ENCODE peak calls at places on chromosomes 3 and 15, in seven cellular contexts. V is ovary, N is HepG2, T is H1, O is sigmoid colon, K is tibial nerve, H is A549. P is an unnamed sample.

GRCh38 chr3:135622215-135622614 is 343.3 kb upstream of the PPP2R3A start:
- DNase-seq in N (no peak), V (no peak), K (no peak), O (no peak), T (no peak), H (no peak), P (no peak)

GRCh38 chr3:64030741-64031140 is 7.4 kb upstream of the PSMD6 start:
- DNase-seq in V (peak; percentile 85), T (peak; percentile 89), H (peak; percentile 88), O (peak; percentile 82), K (peak; percentile 19), N (peak; percentile 49), P (peak; percentile 79)

GRCh38 chr3:118075873-118076272 is 958.8 kb downstream of the IGSF11 start:
- DNase-seq in K (no peak), O (no peak), H (no peak), N (no peak), T (no peak), V (no peak), P (no peak)

GRCh38 chr3:195806211-195806915 is 5.4 kb downstream of the MUC4 start:
- DNase-seq in N (no peak), H (no peak), K (no peak), V (no peak), O (peak; percentile 50), T (no peak), P (no peak)

GRCh38 chr3:5017953-5018531 is 38.8 kb downstream of the BHLHE40 start:
- DNase-seq in O (peak; percentile 83), N (no peak), V (no peak), K (peak; percentile 67), T (no peak), H (peak; percentile 86), P (peak; percentile 84)

GRCh38 chr15:91559066-91559465 is 294.4 kb upstream of the SLCO3A1 start:
- DNase-seq in V (no peak), O (no peak), N (peak; percentile 9), T (no peak), H (no peak), K (no peak), P (no peak)

GRCh38 chr3:190586631-190587000 is 72.7 kb downstream of the IL1RAP start:
- DNase-seq in T (no peak), V (no peak), O (no peak), K (no peak), N (no peak), H (peak; percentile 51), P (no peak)

GRCh38 chr3:170869645-170870593 is at the start of gene RPL22L1:
- DNase-seq in T (peak; percentile 90), O (peak; percentile 97), V (peak; percentile 95), K (peak; percentile 91), N (peak; percentile 90), H (peak; percentile 94), P (peak; percentile 96)

GRCh38 chr15:27878841-27879240 is 220.3 kb downstream of the OCA2 start:
- DNase-seq in K (no peak), O (no peak), V (no peak), H (no peak), T (no peak), N (no peak), P (no peak)

GRCh38 chr15:70826634-70827033 is 27.3 kb downstream of the LARP6 start:
- DNase-seq in N (peak; percentile 27), O (peak; percentile 80), T (no peak), V (no peak), H (peak; percentile 78), K (peak; percentile 53), P (peak; percentile 24)

GRCh38 chr3:189132125-189132744 is 39.5 kb upstream of the TPRG1 start:
- DNase-seq in N (peak; percentile 65), O (peak; percentile 70), H (peak; percentile 22), T (no peak), K (no peak), V (no peak), P (peak; percentile 59)

GRCh38 chr15:41476416-41477048 is 17.1 kb upstream of the ITPKA start:
- DNase-seq in O (no peak), T (no peak), N (no peak), K (no peak), V (no peak), H (no peak), P (no peak)

GRCh38 chr15:61205427-61205826 is 23.7 kb downstream of the RORA start:
- DNase-seq in V (peak; percentile 42), H (no peak), N (no peak), O (no peak), K (no peak), T (no peak), P (no peak)

GRCh38 chr3:40309925-40310635 is 573 bp downstream of the EIF1B start:
- DNase-seq in O (peak; percentile 76), V (peak; percentile 88), H (peak; percentile 5), T (peak; percentile 76), N (peak; percentile 35), K (no peak), P (peak; percentile 40)

GRCh38 chr3:119146578-119147375 is 812 bp downstream of the TEX55 start:
- DNase-seq in N (no peak), H (no peak), O (no peak), K (no peak), T (no peak), V (no peak), P (no peak)

GRCh38 chr3:24258260-24258659 is 236.4 kb downstream of the THRB start:
- DNase-seq in O (no peak), T (no peak), K (no peak), H (no peak), N (no peak), V (no peak), P (no peak)

GRCh38 chr3:116135462-116135861 is 309.8 kb downstream of the LSAMP start:
- DNase-seq in H (no peak), O (peak; percentile 89), T (no peak), N (no peak), K (no peak), V (no peak), P (peak; percentile 14)

GRCh38 chr15:52466716-52467115 is 62.0 kb downstream of the MYO5A start:
- DNase-seq in N (no peak), O (no peak), T (no peak), V (no peak), K (no peak), H (no peak), P (no peak)

GRCh38 chr3:184777566-184778356 is 34.2 kb upstream of the VPS8 start:
- DNase-seq in N (peak; percentile 83), O (peak; percentile 96), K (peak; percentile 91), V (peak; percentile 86), T (peak; percentile 86), H (peak; percentile 91), P (peak; percentile 94)

GRCh38 chr15:72319360-72319984 is 485 bp downstream of the CELF6 start:
- DNase-seq in O (peak; percentile 68), K (no peak), N (no peak), H (peak; percentile 62), T (peak; percentile 90), V (peak; percentile 85), P (peak; percentile 58)

GRCh38 chr15:72315706-72316370 is 4.1 kb downstream of the CELF6 start:
- DNase-seq in T (peak; percentile 23), N (no peak), V (no peak), H (no peak), O (no peak), K (no peak), P (no peak)

GRCh38 chr15:72323752-72324151 is 3.8 kb upstream of the CELF6 start:
- DNase-seq in V (no peak), T (no peak), N (no peak), H (no peak), K (no peak), O (no peak), P (no peak)

GRCh38 chr15:72318408-72318942 is 1.5 kb downstream of the CELF6 start:
- DNase-seq in K (no peak), T (peak; percentile 26), N (no peak), O (peak; percentile 19), V (no peak), H (peak; percentile 11), P (no peak)

GRCh38 chr15:72319985-72320671 is at the start of gene CELF6:
- DNase-seq in H (peak; percentile 75), K (peak; percentile 35), O (peak; percentile 75), T (peak; percentile 92), V (peak; percentile 90), N (no peak), P (peak; percentile 79)
- TF ChIP-seq EP300 in H (no peak), K (no peak), O (no peak), T (no peak), V (no peak), N (no peak), P (no peak)

GRCh38 chr3:16512435-16513140 is 911 bp downstream of the RFTN1 start:
- DNase-seq in T (peak; percentile 66), H (no peak), V (peak; percentile 63), K (peak; percentile 41), N (no peak), O (peak; percentile 69), P (peak; percentile 29)
- TF ChIP-seq POLR2A in T (no peak), H (no peak), V (no peak), K (no peak), N (no peak), O (no peak), P (no peak)

GRCh38 chr3:179258820-179259219 is 7.9 kb upstream of the KCNMB3 start:
- DNase-seq in V (no peak), T (no peak), K (no peak), O (no peak), H (no peak), N (no peak), P (no peak)

GRCh38 chr3:179263134-179263533 is 12.2 kb upstream of the KCNMB3 start:
- DNase-seq in H (no peak), N (no peak), K (no peak), O (no peak), T (no peak), V (no peak), P (no peak)

GRCh38 chr3:179264456-179264855 is 13.5 kb upstream of the KCNMB3 start:
- DNase-seq in K (no peak), N (no peak), V (no peak), O (no peak), T (no peak), H (no peak), P (no peak)

GRCh38 chr3:179265092-179265491 is 14.2 kb upstream of the KCNMB3 start:
- DNase-seq in N (no peak), K (no peak), T (no peak), H (no peak), V (no peak), O (no peak), P (no peak)

DNA sequence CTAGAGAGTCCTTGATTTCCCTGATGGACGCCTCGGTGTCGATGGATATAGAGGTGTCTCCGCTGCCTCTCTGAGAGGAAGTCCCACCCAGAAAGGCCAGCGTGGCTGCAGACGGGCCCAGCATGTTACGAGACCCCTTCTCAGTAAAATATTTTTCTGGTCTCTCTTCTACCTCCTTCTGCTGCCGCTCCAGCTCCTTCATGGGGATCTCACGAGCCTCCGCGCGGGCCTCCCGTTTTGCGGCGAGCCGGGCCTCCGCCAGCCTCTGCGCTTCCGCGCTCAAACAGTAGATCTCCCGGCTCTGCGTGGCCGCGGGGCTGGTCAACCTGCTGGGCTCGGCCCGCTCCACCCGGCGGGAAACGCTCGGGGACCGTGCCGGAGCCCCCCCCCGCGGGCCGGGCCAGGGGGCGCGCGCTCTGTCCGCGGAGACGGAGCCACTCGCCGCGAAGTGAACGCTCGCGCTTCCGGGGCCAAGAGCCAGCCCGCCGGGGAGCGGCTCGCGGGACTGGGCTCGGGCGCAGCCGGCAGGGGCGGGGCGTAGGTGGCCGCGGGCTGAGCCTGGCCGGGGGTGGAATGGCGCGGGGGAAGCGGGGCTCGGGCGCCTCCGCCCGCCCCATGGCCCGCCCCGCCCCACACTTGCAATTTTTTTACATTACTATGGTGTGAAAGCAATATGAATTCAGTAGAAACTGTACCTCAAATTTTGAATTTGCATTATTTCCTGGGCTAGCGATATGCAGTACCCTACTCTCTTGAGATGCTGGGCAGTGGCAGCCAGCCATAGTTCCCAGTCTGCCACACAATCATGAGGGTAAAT is 10.2 kb upstream of the KCNMB3 start:
- DNase-seq in T (peak; percentile 79), K (peak; percentile 37), N (peak; percentile 37), O (peak; percentile 82), V (peak; percentile 86), H (peak; percentile 54), P (peak; percentile 79)
- TF ChIP-seq EP300 in T (no peak), K (no peak), N (no peak), O (no peak), V (no peak), H (no peak), P (no peak)

GRCh38 chr3:169020371-169020770 is 643.1 kb downstream of the MECOM start:
- DNase-seq in O (no peak), T (no peak), K (no peak), N (no peak), V (no peak), H (no peak), P (no peak)
- TF ChIP-seq POLR2A in O (no peak), T (no peak), K (no peak), N (no peak), V (no peak), H (no peak), P (no peak)